ENCODE peak calls at places on chromosomes 2 and 18, in five cellular contexts. One of them, this sample, is unnamed.

GRCh38 chr2:136670-137069 is 90.4 kb upstream of the FAM110C start:
- DNase-seq in BJ: no peak
- DNase-seq in activated B cell treated with CpG ODN at 0.5 μM for 24 hours: no peak
- DNase-seq in HuH-7.5: no peak
- DNase-seq in RWPE1: no peak
- DNase-seq in this sample: no peak

GRCh38 chr18:49460958-49461601 is 635 bp upstream of the DYM start:
- DNase-seq in BJ: no peak
- DNase-seq in activated B cell treated with CpG ODN at 0.5 μM for 24 hours: no peak
- DNase-seq in HuH-7.5: no peak
- DNase-seq in RWPE1: no peak
- DNase-seq in this sample: peak; percentile 70

GRCh38 chr18:48136544-48137353 is 206.3 kb upstream of the SMAD2 start:
- DNase-seq in BJ: no peak
- DNase-seq in activated B cell treated with CpG ODN at 0.5 μM for 24 hours: no peak
- DNase-seq in HuH-7.5: no peak
- DNase-seq in RWPE1: no peak
- DNase-seq in this sample: no peak

GRCh38 chr2:191870744-191871143 is 23.9 kb upstream of the CAVIN2 start:
- DNase-seq in BJ: no peak
- DNase-seq in activated B cell treated with CpG ODN at 0.5 μM for 24 hours: no peak
- DNase-seq in HuH-7.5: no peak
- DNase-seq in RWPE1: no peak
- DNase-seq in this sample: no peak

GRCh38 chr18:68679531-68679930 is 35.4 kb downstream of the TMX3 start:
- DNase-seq in BJ: peak; percentile 74
- DNase-seq in activated B cell treated with CpG ODN at 0.5 μM for 24 hours: no peak
- DNase-seq in HuH-7.5: no peak
- DNase-seq in RWPE1: no peak
- DNase-seq in this sample: peak; percentile 68

GRCh38 chr2:20491739-20492531 is 45.1 kb downstream of the RHOB start:
- DNase-seq in BJ: no peak
- DNase-seq in activated B cell treated with CpG ODN at 0.5 μM for 24 hours: no peak
- DNase-seq in HuH-7.5: no peak
- DNase-seq in RWPE1: no peak
- DNase-seq in this sample: no peak

GRCh38 chr18:62324355-62324828 is 718 bp upstream of the TNFRSF11A start:
- DNase-seq in BJ: no peak
- DNase-seq in activated B cell treated with CpG ODN at 0.5 μM for 24 hours: no peak
- DNase-seq in HuH-7.5: no peak
- DNase-seq in RWPE1: no peak
- DNase-seq in this sample: no peak

GRCh38 chr2:1664698-1665097 is 79.6 kb downstream of the PXDN start:
- DNase-seq in BJ: no peak
- DNase-seq in activated B cell treated with CpG ODN at 0.5 μM for 24 hours: no peak
- DNase-seq in HuH-7.5: no peak
- DNase-seq in RWPE1: no peak
- DNase-seq in this sample: no peak

GRCh38 chr18:74796928-74797576 is 199.4 kb downstream of the ZNF407 start:
- DNase-seq in BJ: no peak
- DNase-seq in activated B cell treated with CpG ODN at 0.5 μM for 24 hours: no peak
- DNase-seq in HuH-7.5: no peak
- DNase-seq in RWPE1: peak; percentile 8
- DNase-seq in this sample: peak; percentile 39

GRCh38 chr2:179694963-179695362 is 166.4 kb downstream of the ZNF385B start:
- DNase-seq in BJ: no peak
- DNase-seq in activated B cell treated with CpG ODN at 0.5 μM for 24 hours: no peak
- DNase-seq in HuH-7.5: no peak
- DNase-seq in RWPE1: no peak
- DNase-seq in this sample: no peak

GRCh38 chr2:54073796-54074195 is 41.6 kb upstream of the ACYP2 start:
- DNase-seq in BJ: no peak
- DNase-seq in activated B cell treated with CpG ODN at 0.5 μM for 24 hours: no peak
- DNase-seq in HuH-7.5: no peak
- DNase-seq in RWPE1: no peak
- DNase-seq in this sample: peak; percentile 10

GRCh38 chr2:191656389-191656788 is 21.5 kb upstream of the NABP1 start:
- DNase-seq in BJ: no peak
- DNase-seq in activated B cell treated with CpG ODN at 0.5 μM for 24 hours: no peak
- DNase-seq in HuH-7.5: no peak
- DNase-seq in RWPE1: peak; percentile 38
- DNase-seq in this sample: peak; percentile 86

GRCh38 chr2:150376627-150377335 is 110.7 kb downstream of the RND3 start:
- DNase-seq in BJ: no peak
- DNase-seq in activated B cell treated with CpG ODN at 0.5 μM for 24 hours: no peak
- DNase-seq in HuH-7.5: peak; percentile 31
- DNase-seq in RWPE1: no peak
- DNase-seq in this sample: peak; percentile 70